ENCODE peak calls at places on chromosome 18, in four cellular contexts. V is tibial nerve, U is A549, C is skeletal muscle cell. A is an unnamed sample.

GRCh38 chr18:62485684-62486083 is 37.1 kb upstream of the ZCCHC2 start:
- DNase-seq in V (no peak), C (peak), U (peak), A (peak)

GRCh38 chr18:77031662-77032061 is 100.9 kb downstream of the MBP start:
- DNase-seq in U (no peak), C (no peak), V (no peak), A (no peak)

GRCh38 chr18:2486426-2486825 is 84.9 kb downstream of the METTL4 start:
- DNase-seq in V (no peak), C (no peak), U (no peak), A (no peak)

GRCh38 chr18:64100136-64100922 is 48.6 kb downstream of the LINC00305 start:
- DNase-seq in U (no peak), V (no peak), C (peak), A (no peak)

GRCh38 chr18:58911766-58912165 is 47.1 kb downstream of the ZNF532 start:
- DNase-seq in U (no peak), C (no peak), V (peak), A (no peak)

GRCh38 chr18:7207366-7207765 is 23.5 kb upstream of the LRRC30 start:
- DNase-seq in U (no peak), V (no peak), C (peak), A (no peak)

GRCh38 chr18:43620936-43621335 is 343.6 kb upstream of the SYT4 start:
- DNase-seq in C (no peak), U (peak), V (no peak), A (no peak)

GRCh38 chr18:58887613-58887963 is 22.9 kb downstream of the ZNF532 start:
- DNase-seq in V (peak), U (no peak), C (peak), A (no peak)

GRCh38 chr18:59051470-59052165 is 88.1 kb upstream of the SEC11C start:
- DNase-seq in C (peak), U (no peak), V (no peak), A (no peak)

GRCh38 chr18:63318882-63319382 is 637 bp downstream of the BCL2 start:
- DNase-seq in C (no peak), V (no peak), U (no peak), A (no peak)

GRCh38 chr18:70322928-70323327 is 34.1 kb downstream of the SOCS6 start:
- DNase-seq in V (no peak), C (peak), U (peak), A (no peak)

GRCh38 chr18:63348508-63349136 is 18.4 kb downstream of the KDSR start:
- DNase-seq in C (no peak), U (no peak), V (no peak), A (no peak)

GRCh38 chr18:45386256-45386655 is 229.0 kb upstream of the SLC14A2 start:
- DNase-seq in C (no peak), U (no peak), V (no peak), A (no peak)

GRCh38 chr18:13836559-13836958 is 12.6 kb downstream of the MC5R start:
- DNase-seq in C (no peak), U (no peak), V (no peak), A (no peak)

GRCh38 chr18:75408554-75409506 is 18.7 kb downstream of the SMIM21 start:
- DNase-seq in U (peak), C (peak), V (no peak), A (peak)

GRCh38 chr18:61551586-61551985 is 218.4 kb downstream of the CDH20 start:
- DNase-seq in U (peak), C (peak), V (peak), A (peak)

GRCh38 chr18:59357928-59358327 is 1.1 kb downstream of the LMAN1 start:
- DNase-seq in V (no peak), C (peak), U (no peak), A (peak)

GRCh38 chr18:49441338-49441938 is 19.0 kb downstream of the DYM start:
- DNase-seq in U (no peak), V (no peak), C (no peak), A (no peak)

GRCh38 chr18:49443837-49444236 is 16.6 kb downstream of the DYM start:
- DNase-seq in V (no peak), C (no peak), U (no peak), A (no peak)

GRCh38 chr18:49447810-49448745 is 12.4 kb downstream of the DYM start:
- DNase-seq in C (no peak), U (peak), V (no peak), A (peak)

GRCh38 chr18:49446481-49446880 is 14.0 kb downstream of the DYM start:
- DNase-seq in V (no peak), C (no peak), U (no peak), A (no peak)

DNA sequence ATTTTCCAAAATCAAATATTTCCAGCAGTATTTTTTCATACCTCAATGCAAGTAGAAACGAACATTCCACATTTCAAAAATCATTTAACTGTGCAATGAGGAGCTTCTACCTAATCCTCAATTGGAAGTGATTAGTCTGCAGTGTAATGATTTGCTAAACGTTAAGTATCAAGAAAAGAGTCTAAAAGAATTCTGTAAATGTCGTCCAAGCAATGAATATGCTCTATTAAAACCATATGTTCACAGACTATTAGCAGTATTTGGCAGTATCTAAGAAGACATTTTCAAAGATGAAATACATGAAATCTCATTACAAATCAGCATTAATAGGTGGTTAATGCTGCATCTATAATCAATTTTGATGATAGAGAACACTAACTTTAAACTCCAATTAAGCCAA is 15.8 kb downstream of the DYM start:
- DNase-seq in V (no peak), C (no peak), U (no peak), A (no peak)
- H3K4me3 ChIP-seq in V (no peak), C (no peak), U (no peak), A (no peak)

GRCh38 chr18:54254265-54254758 is 15.0 kb upstream of the POLI start:
- DNase-seq in C (peak), V (no peak), U (no peak), A (no peak)
- H3K4me3 ChIP-seq in C (no peak), V (no peak), U (peak), A (no peak)

DNA sequence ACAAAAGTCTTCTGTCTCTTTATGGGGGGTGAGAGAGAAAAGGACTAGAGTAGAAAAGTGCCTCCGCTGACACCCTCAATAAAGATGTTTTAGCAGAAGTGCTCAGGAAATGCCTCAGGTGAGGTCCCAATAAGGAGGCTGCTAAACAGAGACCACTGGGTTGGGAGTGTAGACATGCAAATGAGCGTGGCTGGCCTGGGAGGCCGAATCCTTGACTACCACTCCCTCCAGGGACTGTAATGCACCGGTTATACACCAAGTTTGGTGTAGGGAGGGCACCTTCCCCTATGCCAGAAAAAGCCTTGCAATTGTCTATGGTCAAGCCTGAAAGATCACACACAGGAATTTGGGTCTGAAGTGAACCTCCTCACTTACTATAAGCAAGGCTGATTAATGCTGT is 1.8 kb downstream of the TMX3 start:
- DNase-seq in V (no peak), C (no peak), U (no peak), A (no peak)
- H3K4me3 ChIP-seq in V (no peak), C (no peak), U (no peak), A (no peak)

GRCh38 chr18:48137354-48138208 is 207.1 kb upstream of the SMAD2 start:
- DNase-seq in C (no peak), V (no peak), U (no peak), A (no peak)

GRCh38 chr18:48135436-48135966 is 205.0 kb upstream of the SMAD2 start:
- DNase-seq in C (no peak), U (no peak), V (no peak), A (no peak)

GRCh38 chr18:48138211-48138610 is 207.8 kb upstream of the SMAD2 start:
- DNase-seq in C (no peak), U (no peak), V (no peak), A (no peak)

GRCh38 chr18:48136051-48136543 is 205.6 kb upstream of the SMAD2 start:
- DNase-seq in V (no peak), C (no peak), U (no peak), A (no peak)

GRCh38 chr18:48136544-48137353 is 206.3 kb upstream of the SMAD2 start:
- DNase-seq in V (no peak), U (peak), C (no peak), A (no peak)
- H3K4me3 ChIP-seq in V (peak), U (peak), C (peak), A (no peak)